ENCODE peak calls at places on chromosomes 11 and 22, in six cellular contexts. A is GM12878, T is K562, B is HepG2, F is GM12891, P is H1. V is an unnamed sample.

GRCh38 chr11:692824-693414 is 2.1 kb downstream of the DEAF1 start:
- DNase-seq in B (no peak), A (peak), F (no peak), T (no peak), P (no peak), V (no peak)

GRCh38 chr11:18575361-18575760 is 13.2 kb downstream of the UEVLD start:
- DNase-seq in P (no peak), B (no peak), A (no peak), F (no peak), T (no peak), V (no peak)

GRCh38 chr11:62976109-62976508 is 8.7 kb downstream of the SLC22A6 start:
- DNase-seq in B (no peak), P (no peak), F (no peak), T (peak), A (no peak), V (no peak)

GRCh38 chr11:92638678-92639077 is 330.8 kb upstream of the MTNR1B start:
- DNase-seq in F (no peak), B (no peak), T (no peak), P (no peak), A (no peak), V (no peak)

GRCh38 chr11:134666273-134667174 is 254.5 kb upstream of the B3GAT1 start:
- DNase-seq in F (no peak), P (no peak), T (no peak), B (no peak), A (no peak), V (no peak)

GRCh38 chr11:69925366-69926196 is 106.4 kb upstream of the FGF3 start:
- DNase-seq in B (no peak), A (no peak), F (no peak), P (no peak), T (no peak), V (no peak)

GRCh38 chr22:45425531-45426265 is 12.2 kb downstream of the RIBC2 start:
- DNase-seq in P (no peak), F (no peak), T (no peak), B (no peak), A (no peak), V (no peak)

GRCh38 chr11:80620867-80621266 is 1180.0 kb upstream of the TENM4 start:
- DNase-seq in P (no peak), T (no peak), B (no peak), A (no peak), F (no peak), V (no peak)

GRCh38 chr22:36417281-36417686 is 29.5 kb upstream of the MYH9 start:
- DNase-seq in P (no peak), A (no peak), B (no peak), F (no peak), T (no peak), V (no peak)

GRCh38 chr11:104918113-104918824 is 20.0 kb upstream of the CASP12 start:
- DNase-seq in T (no peak), B (no peak), A (no peak), P (no peak), F (no peak), V (no peak)

GRCh38 chr11:95516786-95517185 is 272.8 kb downstream of the FAM76B start:
- DNase-seq in T (no peak), A (no peak), B (no peak), P (no peak), F (no peak), V (no peak)

GRCh38 chr22:30205281-30206115 is 41.1 kb downstream of the LIF start:
- DNase-seq in F (no peak), A (no peak), P (no peak), T (no peak), B (peak), V (no peak)

GRCh38 chr11:79400717-79401330 is 40.0 kb downstream of the TENM4 start:
- DNase-seq in P (peak), T (peak), F (no peak), B (peak), A (no peak), V (no peak)

GRCh38 chr11:69801513-69802335 is 17.5 kb downstream of the FGF3 start:
- DNase-seq in A (no peak), P (peak), F (no peak), T (peak), B (peak), V (no peak)

GRCh38 chr22:34105461-34106062 is 185.3 kb upstream of the LARGE1 start:
- DNase-seq in F (no peak), A (no peak), P (peak), B (peak), T (no peak), V (no peak)

GRCh38 chr11:14270690-14271542 is 88.1 kb downstream of the RRAS2 start:
- DNase-seq in F (no peak), B (no peak), A (peak), P (no peak), T (no peak), V (no peak)

GRCh38 chr11:82732734-82733443 is 775 bp downstream of the FAM181B start:
- DNase-seq in B (no peak), T (peak), A (no peak), P (peak), F (peak), V (peak)

GRCh38 chr22:33467067-33467466 is 408.9 kb upstream of the SYN3 start:
- DNase-seq in T (no peak), A (no peak), B (no peak), F (no peak), P (no peak), V (no peak)

GRCh38 chr11:45045692-45046471 is 95.2 kb upstream of the TP53I11 start:
- DNase-seq in B (no peak), P (no peak), A (no peak), T (no peak), F (no peak), V (no peak)

GRCh38 chr11:76248210-76248609 is 41.9 kb upstream of the WNT11 start:
- DNase-seq in F (no peak), T (peak), A (no peak), P (peak), B (no peak), V (no peak)

GRCh38 chr11:68150029-68150428 is 28.8 kb upstream of the CHKA start:
- DNase-seq in A (no peak), B (peak), P (no peak), T (peak), F (no peak), V (no peak)

GRCh38 chr11:86442420-86442819 is 67.7 kb downstream of the CCDC81 start:
- DNase-seq in P (no peak), B (no peak), A (no peak), F (no peak), T (no peak), V (no peak)

GRCh38 chr11:2769409-2769778 is 69.6 kb upstream of the KCNQ1OT1 start:
- DNase-seq in A (no peak), T (no peak), B (no peak), P (peak), F (no peak), V (no peak)

GRCh38 chr11:39374963-39375698 is 2084.3 kb downstream of the LRRC4C start:
- DNase-seq in F (no peak), P (no peak), B (peak), A (no peak), T (peak), V (no peak)

GRCh38 chr22:28951969-28952521 is 68.7 kb downstream of the ZNRF3 start:
- DNase-seq in A (no peak), T (no peak), P (no peak), B (peak), F (no peak), V (no peak)

GRCh38 chr11:64385953-64386704 is 27.2 kb downstream of the RPS6KA4 start:
- DNase-seq in T (no peak), P (no peak), F (no peak), A (no peak), B (peak), V (no peak)

GRCh38 chr22:47307812-47308211 is 545.4 kb downstream of the TBC1D22A start:
- DNase-seq in P (no peak), T (no peak), A (no peak), F (no peak), B (no peak), V (no peak)

GRCh38 chr22:30285846-30286200 is 3.5 kb downstream of the CASTOR1 start:
- DNase-seq in F (no peak), P (no peak), A (no peak), T (no peak), B (no peak), V (no peak)

GRCh38 chr22:20422965-20423635 is 14.5 kb downstream of the SCARF2 start:
- DNase-seq in B (no peak), P (no peak), A (no peak), F (no peak), T (no peak), V (no peak)

GRCh38 chr22:20158366-20159036 is 7.6 kb upstream of the CCDC188 start:
- DNase-seq in P (no peak), B (no peak), T (no peak), F (no peak), A (no peak), V (no peak)

GRCh38 chr11:23956586-23956985 is 540.3 kb upstream of the LUZP2 start:
- DNase-seq in A (no peak), P (no peak), T (no peak), B (no peak), F (no peak), V (no peak)

GRCh38 chr11:86977441-86978050 is 22.4 kb upstream of the FZD4 start:
- DNase-seq in F (no peak), P (no peak), B (no peak), A (no peak), T (no peak), V (no peak)

GRCh38 chr22:35638408-35638807 is 9.8 kb upstream of the APOL6 start:
- DNase-seq in P (no peak), T (no peak), F (no peak), A (no peak), B (no peak), V (no peak)

GRCh38 chr11:46252373-46252914 is 25.0 kb upstream of the CREB3L1 start:
- DNase-seq in P (no peak), B (peak), F (no peak), T (no peak), A (no peak), V (no peak)
- TF ChIP-seq TAF1 in P (no peak), B (no peak), F (no peak), T (no peak), A (no peak), V (no peak)

GRCh38 chr11:128313931-128314330 is 273.4 kb downstream of the ETS1 start:
- DNase-seq in A (no peak), B (no peak), F (no peak), T (no peak), P (no peak), V (no peak)
- TF ChIP-seq POLR2A in A (no peak), B (no peak), F (no peak), T (no peak), P (no peak), V (no peak)

GRCh38 chr11:42646959-42647358 is 664.8 kb upstream of the API5 start:
- DNase-seq in F (no peak), T (no peak), B (no peak), A (no peak), P (no peak), V (no peak)
- TF ChIP-seq POLR2AphosphoS5 in F (no peak), T (no peak), B (no peak), A (no peak), P (no peak), V (no peak)

DNA sequence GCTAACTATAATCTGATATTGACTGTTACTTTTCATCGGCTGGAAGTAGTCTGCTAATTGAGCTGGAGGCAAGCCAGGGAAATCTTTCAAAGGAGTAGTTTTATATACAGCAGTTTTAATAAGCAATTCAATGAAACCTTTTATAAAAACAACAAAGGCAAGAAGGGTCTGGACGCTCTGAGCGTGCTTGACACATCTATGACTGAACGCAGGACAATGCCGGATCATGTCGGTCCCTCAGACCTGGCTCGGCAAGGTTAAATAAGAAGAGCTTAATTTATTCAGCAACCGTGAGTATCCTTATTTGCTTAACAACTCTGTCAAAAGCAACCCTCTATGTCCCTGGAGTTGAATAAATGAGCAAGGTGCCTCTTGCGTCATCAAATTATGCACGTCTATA is 121.3 kb downstream of the NCAM1 start:
- DNase-seq in F (no peak), T (no peak), P (no peak), A (no peak), B (no peak), V (no peak)
- TF ChIP-seq TAF1 in F (no peak), T (no peak), P (no peak), A (no peak), B (no peak), V (no peak)

GRCh38 chr11:57516061-57516443 is 550 bp upstream of the SLC43A1 start:
- DNase-seq in B (no peak), T (no peak), F (no peak), P (no peak), A (no peak), V (no peak)

GRCh38 chr11:57515332-57516060 is at the start of gene SLC43A1:
- DNase-seq in P (peak), A (no peak), F (no peak), B (peak), T (peak), V (peak)

GRCh38 chr11:57513911-57514537 is 1.5 kb downstream of the SLC43A1 start:
- DNase-seq in P (no peak), A (no peak), T (no peak), F (no peak), B (no peak), V (peak)

GRCh38 chr11:57513446-57513795 is 2.1 kb downstream of the SLC43A1 start:
- DNase-seq in P (no peak), B (no peak), F (no peak), A (no peak), T (no peak), V (no peak)

GRCh38 chr11:57514538-57515331 is 767 bp downstream of the SLC43A1 start:
- DNase-seq in A (no peak), B (peak), T (peak), F (peak), P (peak), V (peak)
- TF ChIP-seq POLR2A in A (peak), B (peak), T (peak), F (no peak), P (no peak), V (no peak)

GRCh38 chr11:61885166-61885778 is 6.1 kb downstream of the FADS3 start:
- DNase-seq in F (no peak), A (no peak), B (no peak), T (peak), P (peak), V (no peak)

GRCh38 chr11:61888590-61888989 is 2.8 kb downstream of the FADS3 start:
- DNase-seq in P (no peak), B (no peak), F (no peak), T (no peak), A (no peak), V (no peak)

GRCh38 chr11:61888043-61888442 is 3.3 kb downstream of the FADS3 start:
- DNase-seq in B (no peak), F (no peak), A (no peak), P (no peak), T (no peak), V (no peak)

GRCh38 chr11:61885784-61886580 is 5.4 kb downstream of the FADS3 start:
- DNase-seq in T (no peak), B (no peak), F (no peak), A (no peak), P (peak), V (no peak)

DNA sequence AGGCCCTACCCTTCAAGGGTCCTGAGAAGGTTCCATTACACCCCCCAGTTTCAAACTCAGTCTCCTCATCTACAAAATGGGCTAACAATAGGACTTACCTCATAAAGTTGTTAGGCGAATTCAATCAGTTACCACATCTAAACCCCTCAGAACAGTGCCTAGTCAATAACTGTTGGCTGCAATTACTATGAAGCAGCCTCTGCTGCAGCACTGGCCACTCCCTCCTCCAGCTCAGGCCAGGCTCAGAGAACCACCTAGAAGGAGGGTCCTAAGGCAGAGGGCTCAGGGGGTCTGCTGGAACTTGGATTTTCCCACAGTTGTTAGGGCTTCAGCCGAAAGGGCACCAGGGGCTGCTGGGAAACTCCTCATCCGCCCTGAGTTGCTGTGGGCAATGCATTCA is 4.7 kb downstream of the FADS3 start:
- DNase-seq in F (no peak), T (no peak), A (no peak), P (no peak), B (no peak), V (no peak)
- TF ChIP-seq POLR2AphosphoS5 in F (no peak), T (no peak), A (no peak), P (no peak), B (no peak), V (no peak)

DNA sequence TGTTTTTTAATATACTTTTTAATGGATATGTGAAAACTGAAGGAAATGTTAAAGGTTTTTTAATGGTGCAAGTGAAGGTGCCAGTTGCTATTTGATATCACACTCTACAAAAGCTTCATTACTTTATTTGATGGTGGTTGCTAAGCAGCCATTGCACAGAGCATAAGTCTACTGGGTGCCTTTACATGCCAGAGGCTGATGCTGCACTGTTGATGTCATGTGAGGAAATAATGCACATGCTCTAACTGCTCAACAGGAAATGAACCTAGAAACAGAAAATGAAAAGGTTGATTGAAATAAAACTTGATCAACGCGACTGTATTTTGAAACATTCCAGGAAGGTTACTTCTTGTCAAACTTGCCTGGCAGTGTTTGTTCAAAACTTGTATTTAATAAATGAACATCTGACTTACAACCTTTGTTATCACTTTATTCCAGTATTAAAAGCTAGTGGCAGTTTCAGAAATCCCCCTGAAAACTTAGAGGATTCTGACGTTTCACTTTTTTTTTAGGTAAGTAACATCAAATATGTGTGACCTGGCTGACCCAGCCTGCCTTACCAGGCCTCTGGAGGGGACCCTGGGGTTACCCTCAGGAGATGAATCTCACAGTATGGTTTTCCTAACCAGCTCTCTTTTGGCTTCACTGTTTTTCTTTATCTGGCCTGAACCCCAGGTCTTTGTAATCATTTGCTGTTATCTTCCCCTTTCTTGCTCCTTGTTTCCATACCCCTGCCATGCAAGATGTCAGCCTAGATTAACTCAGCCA is 2.4 kb upstream of the ATP5MG start:
- DNase-seq in F (no peak), P (no peak), B (no peak), A (no peak), T (no peak), V (no peak)
- TF ChIP-seq TAF1 in F (no peak), P (no peak), B (no peak), A (no peak), T (no peak), V (no peak)

GRCh38 chr22:39519681-39520053 is 695 bp upstream of the ATF4 start:
- DNase-seq in A (no peak), F (no peak), B (peak), P (no peak), T (no peak), V (no peak)
- TF ChIP-seq POLR2A in A (peak), F (peak), B (peak), P (peak), T (no peak), V (peak)